ENCODE peak calls at places on chromosomes 2 and 18, in six cellular contexts. One of them, this sample, is unnamed.

GRCh38 chr2:117835990-117836760 is 21.7 kb downstream of the DDX18 start:
- DNase-seq in GM23248: peak; percentile 96
- DNase-seq in heart left ventricle: peak; percentile 80
- DNase-seq in stomach: peak; percentile 76
- DNase-seq in PC-3: peak; percentile 35
- DNase-seq in mammary epithelial cell: peak; percentile 39
- DNase-seq in this sample: peak; percentile 95

GRCh38 chr18:903703-904102 is 968 bp upstream of the ADCYAP1 start:
- DNase-seq in mammary epithelial cell: peak; percentile 33
- DNase-seq in stomach: peak; percentile 35
- DNase-seq in heart left ventricle: peak; percentile 47
- DNase-seq in GM23248: peak; percentile 48
- DNase-seq in PC-3: peak; percentile 57
- DNase-seq in this sample: peak; percentile 52

GRCh38 chr18:4638680-4639079 is 183.6 kb upstream of the DLGAP1 start:
- DNase-seq in PC-3: no peak
- DNase-seq in stomach: no peak
- DNase-seq in heart left ventricle: no peak
- DNase-seq in mammary epithelial cell: no peak
- DNase-seq in GM23248: no peak
- DNase-seq in this sample: no peak

GRCh38 chr2:164824865-164825264 is 16.8 kb downstream of the COBLL1 start:
- DNase-seq in stomach: no peak
- DNase-seq in PC-3: peak; percentile 49
- DNase-seq in heart left ventricle: no peak
- DNase-seq in mammary epithelial cell: peak; percentile 75
- DNase-seq in GM23248: peak; percentile 40
- DNase-seq in this sample: no peak

GRCh38 chr2:20108655-20109396 is 57.4 kb upstream of the LAPTM4A start:
- DNase-seq in heart left ventricle: no peak
- DNase-seq in stomach: no peak
- DNase-seq in GM23248: peak; percentile 63
- DNase-seq in mammary epithelial cell: peak; percentile 64
- DNase-seq in PC-3: peak; percentile 70
- DNase-seq in this sample: peak; percentile 12

GRCh38 chr2:180753809-180754761 is 226.3 kb upstream of the UBE2E3 start:
- DNase-seq in mammary epithelial cell: peak; percentile 75
- DNase-seq in heart left ventricle: no peak
- DNase-seq in stomach: no peak
- DNase-seq in PC-3: peak; percentile 71
- DNase-seq in GM23248: peak; percentile 65
- DNase-seq in this sample: peak; percentile 9

GRCh38 chr2:106057206-106057605 is 136.9 kb downstream of the UXS1 start:
- DNase-seq in mammary epithelial cell: peak; percentile 65
- DNase-seq in GM23248: peak; percentile 12
- DNase-seq in stomach: no peak
- DNase-seq in heart left ventricle: no peak
- DNase-seq in PC-3: peak; percentile 73
- DNase-seq in this sample: no peak

GRCh38 chr2:121218386-121218938 is 66.5 kb downstream of the TFCP2L1 start:
- DNase-seq in PC-3: no peak
- DNase-seq in GM23248: no peak
- DNase-seq in heart left ventricle: no peak
- DNase-seq in mammary epithelial cell: no peak
- DNase-seq in stomach: no peak
- DNase-seq in this sample: no peak

GRCh38 chr2:216777637-216778273 is 82.1 kb downstream of the TNP1 start:
- DNase-seq in mammary epithelial cell: peak; percentile 76
- DNase-seq in stomach: no peak
- DNase-seq in PC-3: peak; percentile 92
- DNase-seq in GM23248: peak; percentile 83
- DNase-seq in heart left ventricle: no peak
- DNase-seq in this sample: no peak

GRCh38 chr18:53946561-53946960 is 277.9 kb downstream of the MBD2 start:
- DNase-seq in PC-3: peak; percentile 43
- DNase-seq in stomach: no peak
- DNase-seq in heart left ventricle: no peak
- DNase-seq in mammary epithelial cell: peak; percentile 33
- DNase-seq in GM23248: peak; percentile 32
- DNase-seq in this sample: peak; percentile 4

GRCh38 chr2:159124441-159124911 is 156.0 kb downstream of the TANC1 start:
- DNase-seq in heart left ventricle: peak; percentile 40
- DNase-seq in PC-3: peak; percentile 75
- DNase-seq in stomach: peak; percentile 34
- DNase-seq in mammary epithelial cell: peak; percentile 89
- DNase-seq in GM23248: peak; percentile 94
- DNase-seq in this sample: peak; percentile 89

GRCh38 chr2:16020389-16021008 is 80.1 kb downstream of the MYCN start:
- DNase-seq in PC-3: no peak
- DNase-seq in heart left ventricle: no peak
- DNase-seq in stomach: no peak
- DNase-seq in GM23248: no peak
- DNase-seq in mammary epithelial cell: no peak
- DNase-seq in this sample: no peak

GRCh38 chr2:75705921-75706320 is 4.8 kb downstream of the GCFC2 start:
- DNase-seq in heart left ventricle: no peak
- DNase-seq in GM23248: no peak
- DNase-seq in PC-3: peak; percentile 34
- DNase-seq in stomach: no peak
- DNase-seq in mammary epithelial cell: no peak
- DNase-seq in this sample: peak; percentile 36

GRCh38 chr2:17799301-17800126 is 16.7 kb upstream of the MSGN1 start:
- DNase-seq in GM23248: no peak
- DNase-seq in mammary epithelial cell: no peak
- DNase-seq in PC-3: no peak
- DNase-seq in heart left ventricle: no peak
- DNase-seq in stomach: no peak
- DNase-seq in this sample: no peak

GRCh38 chr2:130338793-130339345 is 3.8 kb upstream of the IMP4 start:
- DNase-seq in PC-3: no peak
- DNase-seq in mammary epithelial cell: no peak
- DNase-seq in heart left ventricle: no peak
- DNase-seq in stomach: no peak
- DNase-seq in GM23248: no peak
- DNase-seq in this sample: no peak

GRCh38 chr18:3248670-3249359 is 1.2 kb downstream of the MYL12A start:
- DNase-seq in heart left ventricle: no peak
- DNase-seq in mammary epithelial cell: peak; percentile 61
- DNase-seq in GM23248: peak; percentile 70
- DNase-seq in PC-3: peak; percentile 65
- DNase-seq in stomach: no peak
- DNase-seq in this sample: peak; percentile 76

GRCh38 chr2:133090358-133090757 is 420.4 kb upstream of the LYPD1 start:
- DNase-seq in heart left ventricle: no peak
- DNase-seq in PC-3: no peak
- DNase-seq in stomach: no peak
- DNase-seq in GM23248: no peak
- DNase-seq in mammary epithelial cell: no peak
- DNase-seq in this sample: no peak

GRCh38 chr2:15661295-15661569 is 69.6 kb downstream of the DDX1 start:
- DNase-seq in mammary epithelial cell: no peak
- DNase-seq in heart left ventricle: no peak
- DNase-seq in PC-3: no peak
- DNase-seq in stomach: no peak
- DNase-seq in GM23248: no peak
- DNase-seq in this sample: no peak

GRCh38 chr18:73153271-73153670 is 285.5 kb upstream of the NETO1 start:
- DNase-seq in PC-3: peak; percentile 66
- DNase-seq in stomach: no peak
- DNase-seq in heart left ventricle: no peak
- DNase-seq in mammary epithelial cell: peak; percentile 57
- DNase-seq in GM23248: no peak
- DNase-seq in this sample: peak; percentile 63

GRCh38 chr2:26612522-26613240 is 28.5 kb downstream of the CIB4 start:
- DNase-seq in GM23248: no peak
- DNase-seq in mammary epithelial cell: no peak
- DNase-seq in stomach: no peak
- DNase-seq in PC-3: no peak
- DNase-seq in heart left ventricle: peak; percentile 63
- DNase-seq in this sample: no peak

GRCh38 chr2:37982147-37982582 is 57.1 kb downstream of the RMDN2 start:
- DNase-seq in PC-3: peak; percentile 79
- DNase-seq in mammary epithelial cell: peak; percentile 52
- DNase-seq in heart left ventricle: peak; percentile 69
- DNase-seq in stomach: peak; percentile 70
- DNase-seq in GM23248: peak; percentile 80
- DNase-seq in this sample: peak; percentile 70

GRCh38 chr2:217830807-217831206 is 172.0 kb downstream of the TNS1 start:
- DNase-seq in heart left ventricle: no peak
- DNase-seq in PC-3: no peak
- DNase-seq in mammary epithelial cell: no peak
- DNase-seq in stomach: no peak
- DNase-seq in GM23248: no peak
- DNase-seq in this sample: no peak
- H3K4me1 ChIP-seq in heart left ventricle: peaks cover 98% of the 10 kb centered on the region
- H3K4me1 ChIP-seq in PC-3: no peaks in the 10 kb centered on the region
- H3K4me1 ChIP-seq in mammary epithelial cell: peaks cover 5% of the 10 kb centered on the region
- H3K4me1 ChIP-seq in stomach: peaks cover 10% of the 10 kb centered on the region
- H3K4me1 ChIP-seq in GM23248: peaks cover 24% of the 10 kb centered on the region
- H3K4me1 ChIP-seq in this sample: peaks cover 41% of the 10 kb centered on the region

DNA sequence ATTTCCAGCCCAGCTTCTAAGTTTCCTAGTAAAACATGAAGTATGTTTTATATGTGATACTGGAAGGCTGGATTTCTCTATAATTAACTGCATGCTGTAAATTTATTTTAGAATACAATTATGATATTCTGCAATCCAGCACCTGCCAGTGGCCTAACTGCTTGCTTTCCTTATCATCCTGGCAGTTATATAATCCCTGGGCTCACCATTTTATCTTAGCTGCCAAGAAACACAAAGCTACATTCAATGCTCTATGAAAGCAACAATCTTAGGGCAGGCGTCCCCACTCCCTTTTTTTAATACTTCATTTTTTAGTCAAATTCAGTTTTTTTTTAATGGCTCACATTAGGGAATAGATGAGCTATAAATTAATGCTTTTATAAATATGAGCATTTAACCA is 38.4 kb upstream of the UBXN4 start:
- DNase-seq in PC-3: no peak
- DNase-seq in heart left ventricle: no peak
- DNase-seq in GM23248: no peak
- DNase-seq in mammary epithelial cell: no peak
- DNase-seq in stomach: no peak
- DNase-seq in this sample: no peak
- H3K4me3 ChIP-seq in PC-3: no peak overlapping the region
- H3K4me3 ChIP-seq in heart left ventricle: no peak overlapping the region
- H3K4me3 ChIP-seq in GM23248: no peak overlapping the region
- H3K4me3 ChIP-seq in mammary epithelial cell: no peak overlapping the region
- H3K4me3 ChIP-seq in stomach: no peak overlapping the region
- H3K4me3 ChIP-seq in this sample: no peak overlapping the region

GRCh38 chr2:29583548-29584121 is 337.8 kb downstream of the ALK start:
- DNase-seq in stomach: no peak
- DNase-seq in heart left ventricle: no peak
- DNase-seq in PC-3: no peak
- DNase-seq in GM23248: no peak
- DNase-seq in mammary epithelial cell: no peak
- DNase-seq in this sample: no peak
- H3K9me3 ChIP-seq in stomach: no peaks in the 10 kb centered on the region
- H3K9me3 ChIP-seq in heart left ventricle: no peaks in the 10 kb centered on the region
- H3K9me3 ChIP-seq in PC-3: no peaks in the 10 kb centered on the region
- H3K9me3 ChIP-seq in GM23248: no peaks in the 10 kb centered on the region
- H3K9me3 ChIP-seq in mammary epithelial cell: no peaks in the 10 kb centered on the region
- H3K9me3 ChIP-seq in this sample: no peaks in the 10 kb centered on the region

GRCh38 chr2:28392297-28393114 is at the start of gene FOSL2:
- DNase-seq in stomach: peak; percentile 96
- DNase-seq in heart left ventricle: peak; percentile 97
- DNase-seq in mammary epithelial cell: peak; percentile 100
- DNase-seq in GM23248: peak; percentile 99
- DNase-seq in PC-3: peak; percentile 99
- DNase-seq in this sample: peak; percentile 99
- H3K4me1 ChIP-seq in stomach: peaks cover 21% of the 10 kb centered on the region
- H3K4me1 ChIP-seq in heart left ventricle: peaks cover 35% of the 10 kb centered on the region
- H3K4me1 ChIP-seq in mammary epithelial cell: peaks cover 36% of the 10 kb centered on the region
- H3K4me1 ChIP-seq in GM23248: peaks cover 21% of the 10 kb centered on the region
- H3K4me1 ChIP-seq in PC-3: peaks cover 38% of the 10 kb centered on the region
- H3K4me1 ChIP-seq in this sample: peaks cover 25% of the 10 kb centered on the region